ENCODE peak calls at places on chromosome 12, in six cellular contexts. M is Panc1, Y is OCI-LY7, Q is mucosa of descending colon, E is GM23248, W is ovary. L is an unnamed sample.

GRCh38 chr12:113302925-113303640 is 31.8 kb downstream of the SLC8B1 start:
- DNase-seq in Y (peak; percentile 34), M (no peak), E (no peak), W (no peak), Q (no peak), L (peak; percentile 72)

GRCh38 chr12:3117628-3118027 is 40.4 kb downstream of the TSPAN9 start:
- DNase-seq in Y (no peak), E (peak; percentile 88), M (no peak), Q (no peak), W (no peak), L (no peak)

GRCh38 chr12:12604790-12605189 is 6.9 kb upstream of the CREBL2 start:
- DNase-seq in E (no peak), W (no peak), Q (no peak), M (no peak), Y (no peak), L (no peak)

GRCh38 chr12:108123382-108123781 is 5.7 kb upstream of the WSCD2 start:
- DNase-seq in W (no peak), Y (no peak), M (no peak), E (no peak), Q (no peak), L (no peak)

GRCh38 chr12:12747281-12747680 is 30.1 kb downstream of the CDKN1B start:
- DNase-seq in E (no peak), Q (no peak), M (no peak), W (peak; percentile 30), Y (no peak), L (no peak)

GRCh38 chr12:88242161-88242925 is 100.2 kb downstream of the TMTC3 start:
- DNase-seq in W (no peak), M (peak; percentile 84), Q (no peak), Y (no peak), E (peak; percentile 96), L (no peak)

GRCh38 chr12:3694673-3695072 is 58.2 kb downstream of the CRACR2A start:
- DNase-seq in Q (no peak), Y (no peak), M (no peak), W (no peak), E (no peak), L (no peak)

GRCh38 chr12:87806310-87806709 is 222.9 kb downstream of the C12orf50 start:
- DNase-seq in Y (no peak), W (no peak), Q (no peak), M (no peak), E (no peak), L (no peak)

GRCh38 chr12:1594045-1594294 is 411 bp downstream of the FBXL14 start:
- DNase-seq in M (no peak), Y (peak; percentile 82), Q (no peak), E (peak; percentile 86), W (peak; percentile 65), L (peak; percentile 80)

GRCh38 chr12:104276192-104277131 is 27.1 kb upstream of the EID3 start:
- DNase-seq in W (no peak), Y (peak; percentile 65), M (no peak), E (no peak), Q (no peak), L (no peak)

GRCh38 chr12:106170285-106170684 is 31.5 kb upstream of the NUAK1 start:
- DNase-seq in E (peak; percentile 88), W (no peak), M (no peak), Y (no peak), Q (no peak), L (no peak)

GRCh38 chr12:132275110-132275531 is 54.3 kb downstream of the GALNT9 start:
- DNase-seq in E (peak; percentile 81), M (no peak), W (no peak), Q (peak; percentile 71), Y (no peak), L (no peak)

GRCh38 chr12:14913381-14913781 is 25.0 kb downstream of the ERP27 start:
- DNase-seq in Q (peak; percentile 28), M (no peak), W (no peak), E (no peak), Y (no peak), L (no peak)

GRCh38 chr12:1583421-1584078 is 10.8 kb downstream of the FBXL14 start:
- DNase-seq in W (peak; percentile 81), Q (no peak), E (peak; percentile 93), M (no peak), Y (peak; percentile 90), L (peak; percentile 82)

GRCh38 chr12:51950682-51951198 is 759 bp upstream of the ACVR1B start:
- DNase-seq in M (no peak), W (no peak), Q (no peak), Y (no peak), E (no peak), L (no peak)

GRCh38 chr12:110923692-110924334 is 3.4 kb upstream of the MYL2 start:
- DNase-seq in Y (no peak), W (no peak), E (no peak), M (no peak), Q (no peak), L (no peak)

GRCh38 chr12:4763549-4763948 is 43.3 kb downstream of the GALNT8 start:
- DNase-seq in Q (peak; percentile 67), W (peak; percentile 66), E (no peak), M (no peak), Y (no peak), L (no peak)

GRCh38 chr12:62263956-62264355 is 3.8 kb downstream of the USP15 start:
- DNase-seq in E (no peak), Q (peak; percentile 24), M (no peak), W (no peak), Y (no peak), L (no peak)

GRCh38 chr12:92134638-92135274 is 10.9 kb downstream of the BTG1 start:
- DNase-seq in Q (no peak), W (no peak), E (peak; percentile 85), Y (no peak), M (no peak), L (peak; percentile 73)

GRCh38 chr12:92130999-92131398 is 14.6 kb downstream of the BTG1 start:
- DNase-seq in Y (no peak), W (no peak), M (no peak), Q (no peak), E (no peak), L (no peak)

GRCh38 chr12:92132282-92132681 is 13.4 kb downstream of the BTG1 start:
- DNase-seq in W (no peak), Y (no peak), M (no peak), E (no peak), Q (no peak), L (peak; percentile 72)

GRCh38 chr12:92133795-92134637 is 11.6 kb downstream of the BTG1 start:
- DNase-seq in W (no peak), M (no peak), Y (no peak), Q (no peak), E (no peak), L (no peak)

DNA sequence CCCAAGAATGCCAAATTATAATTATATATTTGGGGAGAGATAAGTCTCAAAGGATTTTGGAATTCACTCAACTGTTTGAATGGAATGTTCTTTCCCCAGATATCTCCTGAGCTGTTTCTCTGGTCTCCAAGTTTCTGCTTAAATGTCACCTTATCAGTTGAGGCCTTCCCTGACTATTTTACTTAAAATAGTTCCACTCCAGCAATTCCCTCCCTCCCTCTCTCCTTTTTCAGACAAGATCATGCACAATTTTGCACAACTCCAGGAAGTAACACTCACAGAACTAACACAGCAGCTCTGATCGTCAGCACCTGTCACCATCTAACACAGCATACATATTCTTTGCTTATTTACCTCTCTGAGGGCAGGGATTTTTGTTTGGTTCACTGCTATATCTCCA is 12.5 kb downstream of the BTG1 start:
- DNase-seq in E (no peak), W (no peak), Q (no peak), Y (no peak), M (no peak), L (no peak)
- H3K4me3 ChIP-seq in E (no peak overlapping the region), W (no peak overlapping the region), Q (no peak overlapping the region), Y (no peak overlapping the region), M (no peak overlapping the region), L (peak overlapping the region; percentile 99)

DNA sequence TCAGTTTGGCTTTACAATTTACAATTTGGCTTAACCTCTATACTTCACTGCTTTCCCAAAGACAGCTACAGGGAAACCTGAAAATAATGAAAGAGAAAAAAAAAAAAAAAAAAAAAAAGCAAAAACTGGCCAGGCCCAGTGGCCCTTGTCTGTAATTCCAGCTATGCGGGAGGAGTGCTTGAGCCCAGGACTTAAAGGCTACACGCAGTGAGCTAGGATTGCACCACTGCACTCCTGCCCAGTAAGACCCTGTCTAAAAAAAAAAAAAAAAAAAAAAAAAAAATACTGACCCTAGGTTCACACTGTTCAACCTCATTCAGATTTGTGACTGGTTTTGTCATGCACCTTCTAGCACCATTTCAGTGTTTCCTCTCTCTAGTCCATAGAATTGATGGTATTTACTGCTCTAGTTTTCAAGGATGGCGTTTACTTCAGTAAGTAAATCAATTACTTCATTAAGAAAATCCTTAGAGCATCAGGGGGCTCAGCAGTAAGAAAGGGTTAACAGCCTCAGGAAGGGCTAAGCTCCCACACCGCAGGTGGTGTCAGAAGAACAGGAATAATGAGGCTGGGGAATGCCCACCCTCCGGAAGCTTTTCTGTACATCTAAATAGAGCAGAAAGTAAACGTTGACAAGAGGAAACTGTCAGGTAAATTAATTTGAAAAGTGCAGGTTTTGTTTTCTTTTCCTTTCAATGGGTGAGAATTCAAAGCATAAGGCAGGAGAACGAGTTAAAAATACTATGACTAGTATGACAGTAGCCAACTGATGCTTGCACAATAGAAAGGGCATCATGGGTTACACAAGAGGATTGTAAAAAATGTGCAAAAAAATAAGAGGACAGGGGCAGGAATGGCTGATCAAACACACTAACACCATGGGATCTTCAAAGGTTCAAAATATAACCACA is 115.0 kb upstream of the MDM1 start:
- DNase-seq in Q (no peak), E (peak; percentile 35), M (no peak), W (no peak), Y (no peak), L (no peak)
- H3K4me1 ChIP-seq in Q (peaks cover 6% of the 10 kb centered on the region), E (peaks cover 18% of the 10 kb centered on the region), M (peaks cover 28% of the 10 kb centered on the region), W (peaks cover 8% of the 10 kb centered on the region), Y (no peaks in the 10 kb centered on the region), L (peaks cover 18% of the 10 kb centered on the region)

DNA sequence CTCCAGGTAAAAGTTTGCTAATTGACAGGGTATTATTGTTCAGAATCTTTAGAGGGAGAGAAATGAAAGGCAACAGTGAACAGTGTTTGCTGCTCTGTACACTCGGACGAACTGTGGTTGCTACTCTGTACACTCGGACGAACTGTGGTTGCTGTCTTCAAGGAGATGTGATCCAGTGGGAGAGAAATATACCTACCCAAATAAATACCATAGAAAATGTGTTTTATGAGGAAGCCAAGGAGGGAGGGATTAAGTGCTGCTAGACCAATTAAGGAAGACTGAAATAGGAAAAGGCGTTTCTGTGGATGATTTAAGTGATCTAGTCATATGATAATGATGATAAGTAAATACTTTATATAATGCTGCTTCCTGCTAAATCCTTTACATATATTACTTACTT is 2.7 kb downstream of the STK38L start:
- DNase-seq in E (no peak), W (no peak), M (no peak), Q (no peak), Y (no peak), L (no peak)
- H3K4me3 ChIP-seq in E (peak overlapping the region; percentile 89), W (no peak overlapping the region), M (no peak overlapping the region), Q (no peak overlapping the region), Y (no peak overlapping the region), L (peak overlapping the region; percentile 5)

GRCh38 chr12:54285150-54286041 is 4.9 kb downstream of the HNRNPA1 start:
- DNase-seq in E (peak; percentile 43), Q (no peak), Y (no peak), M (no peak), W (no peak), L (no peak)

GRCh38 chr12:54287316-54288157 is 7.0 kb downstream of the HNRNPA1 start:
- DNase-seq in M (no peak), W (no peak), Y (no peak), Q (no peak), E (peak; percentile 7), L (no peak)

GRCh38 chr12:54282949-54283593 is 2.5 kb downstream of the HNRNPA1 start:
- DNase-seq in Q (peak; percentile 59), E (no peak), Y (no peak), M (no peak), W (no peak), L (no peak)

GRCh38 chr12:54280401-54281260 is at the start of gene HNRNPA1:
- DNase-seq in Q (peak; percentile 92), E (peak; percentile 100), W (peak; percentile 98), M (peak; percentile 100), Y (peak; percentile 100), L (peak; percentile 100)

GRCh38 chr12:54286042-54286931 is 5.8 kb downstream of the HNRNPA1 start:
- DNase-seq in W (no peak), E (no peak), Q (no peak), Y (no peak), M (no peak), L (no peak)
- H3K4me1 ChIP-seq in W (peaks cover 2% of the 10 kb centered on the region), E (peaks cover 16% of the 10 kb centered on the region), Q (peaks cover 63% of the 10 kb centered on the region), Y (peaks cover 52% of the 10 kb centered on the region), M (peaks cover 40% of the 10 kb centered on the region), L (peaks cover 50% of the 10 kb centered on the region)